ENCODE peak calls at places on chromosomes 4 and X, in five cellular contexts. Q is SW480, N is lower lobe of right lung, Y is GDM1, P is H54. L is an unnamed sample.

GRCh38 chr4:162154862-162155540 is 8.8 kb downstream of the FSTL5 start:
- DNase-seq in Q (no peak), N (no peak), Y (no peak), P (no peak), L (no peak)

GRCh38 chr4:114272226-114272625 is 292.8 kb upstream of the ARSJ start:
- DNase-seq in Q (no peak), N (no peak), Y (no peak), P (peak), L (no peak)

GRCh38 chr4:121711263-121712000 is 14.7 kb upstream of the ANXA5 start:
- DNase-seq in Q (peak), N (peak), Y (no peak), P (peak), L (peak)

GRCh38 chr4:17347445-17347844 is 164.4 kb downstream of the QDPR start:
- DNase-seq in Q (peak), N (no peak), Y (no peak), P (peak), L (no peak)

GRCh38 chr4:146255874-146256273 is 41.5 kb downstream of the REELD1 start:
- DNase-seq in Q (no peak), N (no peak), Y (no peak), P (no peak), L (no peak)

GRCh38 chrX:24619647-24620046 is 27.5 kb downstream of the PCYT1B start:
- DNase-seq in Q (peak), N (no peak), Y (no peak), P (no peak), L (no peak)

GRCh38 chrX:10821293-10821692 is 200.9 kb upstream of the MID1 start:
- DNase-seq in Q (no peak), N (no peak), Y (no peak), P (no peak), L (no peak)

GRCh38 chr4:94339779-94340178 is 2.9 kb downstream of the HPGDS start:
- DNase-seq in Q (no peak), N (no peak), Y (no peak), P (no peak), L (peak)

GRCh38 chrX:66717926-66718325 is 79.0 kb upstream of the EDA2R start:
- DNase-seq in Q (no peak), N (no peak), Y (no peak), P (no peak), L (no peak)

GRCh38 chr4:22688236-22688635 is 4.5 kb upstream of the GBA3 start:
- DNase-seq in Q (no peak), N (no peak), Y (no peak), P (no peak), L (no peak)

GRCh38 chr4:20348411-20348810 is 96.7 kb downstream of the SLIT2 start:
- DNase-seq in Q (no peak), N (no peak), Y (no peak), P (no peak), L (no peak)

GRCh38 chrX:153772608-153773217 is 8.1 kb upstream of the SRPK3 start:
- DNase-seq in Q (no peak), N (no peak), Y (no peak), P (no peak), L (no peak)

GRCh38 chrX:125998432-125998831 is 167.7 kb downstream of the DCAF12L2 start:
- DNase-seq in Q (peak), N (no peak), Y (no peak), P (peak), L (no peak)

GRCh38 chr4:56752985-56753384 is 68.5 kb downstream of the SPINK2 start:
- DNase-seq in Q (no peak), N (no peak), Y (no peak), P (no peak), L (no peak)

GRCh38 chr4:156503119-156503518 is 468.5 kb downstream of the PDGFC start:
- DNase-seq in Q (no peak), N (no peak), Y (no peak), P (no peak), L (no peak)

GRCh38 chr4:108018038-108018883 is 28.6 kb downstream of the HADH start:
- DNase-seq in Q (peak), N (peak), Y (peak), P (peak), L (peak)

GRCh38 chr4:28799696-28800095 is 1920.5 kb upstream of the PCDH7 start:
- DNase-seq in Q (no peak), N (no peak), Y (no peak), P (no peak), L (no peak)

GRCh38 chr4:121308328-121308663 is 72.5 kb downstream of the QRFPR start:
- DNase-seq in Q (no peak), N (no peak), Y (no peak), P (no peak), L (no peak)

GRCh38 chr4:163372035-163372434 is 28.3 kb downstream of the NPY5R start:
- DNase-seq in Q (no peak), N (no peak), Y (no peak), P (no peak), L (no peak)

GRCh38 chr4:69577245-69577644 is 62.2 kb downstream of the UGT2A2 start:
- DNase-seq in Q (no peak), N (no peak), Y (no peak), P (no peak), L (no peak)

GRCh38 chr4:113882668-113883067 is 96.8 kb downstream of the ARSJ start:
- DNase-seq in Q (no peak), N (no peak), Y (no peak), P (no peak), L (no peak)

L was measured in stimulated activated effector memory CD8-positive, alpha-beta T cell treated with anti-CD3 and anti-CD28 coated beads, Interleukin-12 subunit alpha, Interleukin-12 subunit beta, amount 100 ng/mL, for 72 hours.